ENCODE peak calls at places on chromosome 5, in six cellular contexts. One of them, this sample, is unnamed.

GRCh38 chr5:32595118-32595517 is 9.8 kb downstream of the SUB1 start:
- DNase-seq in cerebellum: no peak
- DNase-seq in mucosa of gallbladder: no peak
- DNase-seq in stimulated activated CD4-positive, alpha-beta T cell treated with anti-CD3 and anti-CD28 coated beads, Interleukin-4, amount 100 ng/mL, for 24 hours: no peak
- DNase-seq in 8988T: no peak
- DNase-seq in CD8-positive, alpha-beta T cell: no peak
- DNase-seq in this sample: no peak

GRCh38 chr5:84191296-84191695 is 193.4 kb downstream of the EDIL3 start:
- DNase-seq in cerebellum: peak
- DNase-seq in mucosa of gallbladder: no peak
- DNase-seq in stimulated activated CD4-positive, alpha-beta T cell treated with anti-CD3 and anti-CD28 coated beads, Interleukin-4, amount 100 ng/mL, for 24 hours: no peak
- DNase-seq in 8988T: no peak
- DNase-seq in CD8-positive, alpha-beta T cell: no peak
- DNase-seq in this sample: no peak

GRCh38 chr5:35938518-35939227 is at the start of gene CAPSL:
- DNase-seq in cerebellum: peak
- DNase-seq in mucosa of gallbladder: peak
- DNase-seq in stimulated activated CD4-positive, alpha-beta T cell treated with anti-CD3 and anti-CD28 coated beads, Interleukin-4, amount 100 ng/mL, for 24 hours: no peak
- DNase-seq in 8988T: no peak
- DNase-seq in CD8-positive, alpha-beta T cell: no peak
- DNase-seq in this sample: peak

GRCh38 chr5:77213601-77214000 is 3.1 kb downstream of the PDE8B start:
- DNase-seq in cerebellum: no peak
- DNase-seq in mucosa of gallbladder: no peak
- DNase-seq in stimulated activated CD4-positive, alpha-beta T cell treated with anti-CD3 and anti-CD28 coated beads, Interleukin-4, amount 100 ng/mL, for 24 hours: no peak
- DNase-seq in 8988T: no peak
- DNase-seq in CD8-positive, alpha-beta T cell: no peak
- DNase-seq in this sample: no peak

GRCh38 chr5:53326420-53327153 is 153.8 kb upstream of the FST start:
- DNase-seq in cerebellum: no peak
- DNase-seq in mucosa of gallbladder: no peak
- DNase-seq in stimulated activated CD4-positive, alpha-beta T cell treated with anti-CD3 and anti-CD28 coated beads, Interleukin-4, amount 100 ng/mL, for 24 hours: no peak
- DNase-seq in 8988T: no peak
- DNase-seq in CD8-positive, alpha-beta T cell: no peak
- DNase-seq in this sample: no peak

GRCh38 chr5:76691470-76692273 is 24.3 kb upstream of the F2R start:
- DNase-seq in cerebellum: no peak
- DNase-seq in mucosa of gallbladder: no peak
- DNase-seq in stimulated activated CD4-positive, alpha-beta T cell treated with anti-CD3 and anti-CD28 coated beads, Interleukin-4, amount 100 ng/mL, for 24 hours: no peak
- DNase-seq in 8988T: no peak
- DNase-seq in CD8-positive, alpha-beta T cell: no peak
- DNase-seq in this sample: no peak

GRCh38 chr5:64229163-64229774 is 63.6 kb downstream of the RNF180 start:
- DNase-seq in cerebellum: peak
- DNase-seq in mucosa of gallbladder: no peak
- DNase-seq in stimulated activated CD4-positive, alpha-beta T cell treated with anti-CD3 and anti-CD28 coated beads, Interleukin-4, amount 100 ng/mL, for 24 hours: no peak
- DNase-seq in 8988T: peak
- DNase-seq in CD8-positive, alpha-beta T cell: no peak
- DNase-seq in this sample: peak

GRCh38 chr5:108935602-108936001 is 187.9 kb downstream of the FER start:
- DNase-seq in cerebellum: no peak
- DNase-seq in mucosa of gallbladder: no peak
- DNase-seq in stimulated activated CD4-positive, alpha-beta T cell treated with anti-CD3 and anti-CD28 coated beads, Interleukin-4, amount 100 ng/mL, for 24 hours: no peak
- DNase-seq in 8988T: no peak
- DNase-seq in CD8-positive, alpha-beta T cell: no peak
- DNase-seq in this sample: no peak

GRCh38 chr5:89421035-89421434 is 538.1 kb upstream of the MEF2C start:
- DNase-seq in cerebellum: no peak
- DNase-seq in mucosa of gallbladder: no peak
- DNase-seq in stimulated activated CD4-positive, alpha-beta T cell treated with anti-CD3 and anti-CD28 coated beads, Interleukin-4, amount 100 ng/mL, for 24 hours: no peak
- DNase-seq in 8988T: no peak
- DNase-seq in CD8-positive, alpha-beta T cell: no peak
- DNase-seq in this sample: peak

GRCh38 chr5:116577064-116577788 is 2.6 kb upstream of the SEMA6A start:
- DNase-seq in cerebellum: peak
- DNase-seq in mucosa of gallbladder: no peak
- DNase-seq in stimulated activated CD4-positive, alpha-beta T cell treated with anti-CD3 and anti-CD28 coated beads, Interleukin-4, amount 100 ng/mL, for 24 hours: no peak
- DNase-seq in 8988T: no peak
- DNase-seq in CD8-positive, alpha-beta T cell: no peak
- DNase-seq in this sample: no peak

GRCh38 chr5:175548899-175549311 is 70.5 kb downstream of the SFXN1 start:
- DNase-seq in cerebellum: no peak
- DNase-seq in mucosa of gallbladder: no peak
- DNase-seq in stimulated activated CD4-positive, alpha-beta T cell treated with anti-CD3 and anti-CD28 coated beads, Interleukin-4, amount 100 ng/mL, for 24 hours: no peak
- DNase-seq in 8988T: no peak
- DNase-seq in CD8-positive, alpha-beta T cell: no peak
- DNase-seq in this sample: no peak

GRCh38 chr5:38591450-38591849 is 35.0 kb upstream of the LIFR start:
- DNase-seq in cerebellum: no peak
- DNase-seq in mucosa of gallbladder: no peak
- DNase-seq in stimulated activated CD4-positive, alpha-beta T cell treated with anti-CD3 and anti-CD28 coated beads, Interleukin-4, amount 100 ng/mL, for 24 hours: no peak
- DNase-seq in 8988T: no peak
- DNase-seq in CD8-positive, alpha-beta T cell: no peak
- DNase-seq in this sample: no peak

GRCh38 chr5:113382736-113383135 is 52.1 kb downstream of the TSSK1B start:
- DNase-seq in cerebellum: no peak
- DNase-seq in mucosa of gallbladder: no peak
- DNase-seq in stimulated activated CD4-positive, alpha-beta T cell treated with anti-CD3 and anti-CD28 coated beads, Interleukin-4, amount 100 ng/mL, for 24 hours: no peak
- DNase-seq in 8988T: no peak
- DNase-seq in CD8-positive, alpha-beta T cell: no peak
- DNase-seq in this sample: no peak

GRCh38 chr5:174729075-174729680 is 4.8 kb downstream of the MSX2 start:
- DNase-seq in cerebellum: no peak
- DNase-seq in mucosa of gallbladder: no peak
- DNase-seq in stimulated activated CD4-positive, alpha-beta T cell treated with anti-CD3 and anti-CD28 coated beads, Interleukin-4, amount 100 ng/mL, for 24 hours: no peak
- DNase-seq in 8988T: no peak
- DNase-seq in CD8-positive, alpha-beta T cell: no peak
- DNase-seq in this sample: no peak

GRCh38 chr5:145834917-145835838 is at the start of gene PRELID2:
- DNase-seq in cerebellum: peak
- DNase-seq in mucosa of gallbladder: peak
- DNase-seq in stimulated activated CD4-positive, alpha-beta T cell treated with anti-CD3 and anti-CD28 coated beads, Interleukin-4, amount 100 ng/mL, for 24 hours: peak
- DNase-seq in 8988T: peak
- DNase-seq in CD8-positive, alpha-beta T cell: peak
- DNase-seq in this sample: peak

GRCh38 chr5:115838885-115839518 is 2.4 kb downstream of the ATG12 start:
- DNase-seq in cerebellum: peak
- DNase-seq in mucosa of gallbladder: no peak
- DNase-seq in stimulated activated CD4-positive, alpha-beta T cell treated with anti-CD3 and anti-CD28 coated beads, Interleukin-4, amount 100 ng/mL, for 24 hours: peak
- DNase-seq in 8988T: no peak
- DNase-seq in CD8-positive, alpha-beta T cell: no peak
- DNase-seq in this sample: peak

GRCh38 chr5:157342822-157343402 is 77.0 kb downstream of the CYFIP2 start:
- DNase-seq in cerebellum: no peak
- DNase-seq in mucosa of gallbladder: peak
- DNase-seq in stimulated activated CD4-positive, alpha-beta T cell treated with anti-CD3 and anti-CD28 coated beads, Interleukin-4, amount 100 ng/mL, for 24 hours: peak
- DNase-seq in 8988T: peak
- DNase-seq in CD8-positive, alpha-beta T cell: peak
- DNase-seq in this sample: peak

GRCh38 chr5:59416441-59416840 is 477.1 kb downstream of the PDE4D start:
- DNase-seq in cerebellum: no peak
- DNase-seq in mucosa of gallbladder: no peak
- DNase-seq in stimulated activated CD4-positive, alpha-beta T cell treated with anti-CD3 and anti-CD28 coated beads, Interleukin-4, amount 100 ng/mL, for 24 hours: no peak
- DNase-seq in 8988T: no peak
- DNase-seq in CD8-positive, alpha-beta T cell: no peak
- DNase-seq in this sample: no peak

GRCh38 chr5:150469718-150470470 is 20.4 kb upstream of the RPS14 start:
- DNase-seq in cerebellum: no peak
- DNase-seq in mucosa of gallbladder: no peak
- DNase-seq in stimulated activated CD4-positive, alpha-beta T cell treated with anti-CD3 and anti-CD28 coated beads, Interleukin-4, amount 100 ng/mL, for 24 hours: no peak
- DNase-seq in 8988T: no peak
- DNase-seq in CD8-positive, alpha-beta T cell: no peak
- DNase-seq in this sample: no peak

GRCh38 chr5:14298126-14298847 is 155.1 kb downstream of the TRIO start:
- DNase-seq in cerebellum: no peak
- DNase-seq in mucosa of gallbladder: no peak
- DNase-seq in stimulated activated CD4-positive, alpha-beta T cell treated with anti-CD3 and anti-CD28 coated beads, Interleukin-4, amount 100 ng/mL, for 24 hours: no peak
- DNase-seq in 8988T: no peak
- DNase-seq in CD8-positive, alpha-beta T cell: no peak
- DNase-seq in this sample: no peak

GRCh38 chr5:160199410-160199911 is 29.8 kb upstream of the FABP6 start:
- DNase-seq in cerebellum: peak
- DNase-seq in mucosa of gallbladder: peak
- DNase-seq in stimulated activated CD4-positive, alpha-beta T cell treated with anti-CD3 and anti-CD28 coated beads, Interleukin-4, amount 100 ng/mL, for 24 hours: peak
- DNase-seq in 8988T: peak
- DNase-seq in CD8-positive, alpha-beta T cell: peak
- DNase-seq in this sample: peak

GRCh38 chr5:160959804-160960203 is 107.8 kb upstream of the ATP10B start:
- DNase-seq in cerebellum: no peak
- DNase-seq in mucosa of gallbladder: peak
- DNase-seq in stimulated activated CD4-positive, alpha-beta T cell treated with anti-CD3 and anti-CD28 coated beads, Interleukin-4, amount 100 ng/mL, for 24 hours: no peak
- DNase-seq in 8988T: no peak
- DNase-seq in CD8-positive, alpha-beta T cell: no peak
- DNase-seq in this sample: peak

GRCh38 chr5:90793183-90793582 is 234.6 kb downstream of the ADGRV1 start:
- DNase-seq in cerebellum: no peak
- DNase-seq in mucosa of gallbladder: no peak
- DNase-seq in stimulated activated CD4-positive, alpha-beta T cell treated with anti-CD3 and anti-CD28 coated beads, Interleukin-4, amount 100 ng/mL, for 24 hours: no peak
- DNase-seq in 8988T: no peak
- DNase-seq in CD8-positive, alpha-beta T cell: no peak
- DNase-seq in this sample: no peak

GRCh38 chr5:88829053-88829452 is 53.9 kb downstream of the MEF2C start:
- DNase-seq in cerebellum: no peak
- DNase-seq in mucosa of gallbladder: no peak
- DNase-seq in stimulated activated CD4-positive, alpha-beta T cell treated with anti-CD3 and anti-CD28 coated beads, Interleukin-4, amount 100 ng/mL, for 24 hours: no peak
- DNase-seq in 8988T: no peak
- DNase-seq in CD8-positive, alpha-beta T cell: no peak
- DNase-seq in this sample: no peak

GRCh38 chr5:169223595-169223953 is 77.4 kb downstream of the SLIT3 start:
- DNase-seq in cerebellum: peak
- DNase-seq in mucosa of gallbladder: no peak
- DNase-seq in stimulated activated CD4-positive, alpha-beta T cell treated with anti-CD3 and anti-CD28 coated beads, Interleukin-4, amount 100 ng/mL, for 24 hours: no peak
- DNase-seq in 8988T: no peak
- DNase-seq in CD8-positive, alpha-beta T cell: no peak
- DNase-seq in this sample: no peak

GRCh38 chr5:153619706-153620105 is 129.2 kb downstream of the GRIA1 start:
- DNase-seq in cerebellum: no peak
- DNase-seq in mucosa of gallbladder: no peak
- DNase-seq in stimulated activated CD4-positive, alpha-beta T cell treated with anti-CD3 and anti-CD28 coated beads, Interleukin-4, amount 100 ng/mL, for 24 hours: no peak
- DNase-seq in 8988T: no peak
- DNase-seq in CD8-positive, alpha-beta T cell: no peak
- DNase-seq in this sample: no peak

GRCh38 chr5:90873033-90873517 is 314.5 kb downstream of the ADGRV1 start:
- DNase-seq in cerebellum: no peak
- DNase-seq in mucosa of gallbladder: no peak
- DNase-seq in stimulated activated CD4-positive, alpha-beta T cell treated with anti-CD3 and anti-CD28 coated beads, Interleukin-4, amount 100 ng/mL, for 24 hours: peak
- DNase-seq in 8988T: no peak
- DNase-seq in CD8-positive, alpha-beta T cell: no peak
- DNase-seq in this sample: no peak

GRCh38 chr5:67431191-67431590 is 234.6 kb upstream of the CD180 start:
- DNase-seq in cerebellum: no peak
- DNase-seq in mucosa of gallbladder: no peak
- DNase-seq in stimulated activated CD4-positive, alpha-beta T cell treated with anti-CD3 and anti-CD28 coated beads, Interleukin-4, amount 100 ng/mL, for 24 hours: no peak
- DNase-seq in 8988T: no peak
- DNase-seq in CD8-positive, alpha-beta T cell: no peak
- DNase-seq in this sample: no peak

GRCh38 chr5:135085936-135086235 is 51.9 kb upstream of the PITX1 start:
- DNase-seq in cerebellum: no peak
- DNase-seq in mucosa of gallbladder: no peak
- DNase-seq in stimulated activated CD4-positive, alpha-beta T cell treated with anti-CD3 and anti-CD28 coated beads, Interleukin-4, amount 100 ng/mL, for 24 hours: no peak
- DNase-seq in 8988T: no peak
- DNase-seq in CD8-positive, alpha-beta T cell: no peak
- DNase-seq in this sample: no peak

GRCh38 chr5:146633273-146633672 is 117.3 kb upstream of the GPR151 start:
- DNase-seq in cerebellum: no peak
- DNase-seq in mucosa of gallbladder: peak
- DNase-seq in stimulated activated CD4-positive, alpha-beta T cell treated with anti-CD3 and anti-CD28 coated beads, Interleukin-4, amount 100 ng/mL, for 24 hours: no peak
- DNase-seq in 8988T: no peak
- DNase-seq in CD8-positive, alpha-beta T cell: no peak
- DNase-seq in this sample: no peak

GRCh38 chr5:171661146-171661545 is 124.5 kb upstream of the SMIM23 start:
- DNase-seq in cerebellum: no peak
- DNase-seq in mucosa of gallbladder: no peak
- DNase-seq in stimulated activated CD4-positive, alpha-beta T cell treated with anti-CD3 and anti-CD28 coated beads, Interleukin-4, amount 100 ng/mL, for 24 hours: no peak
- DNase-seq in 8988T: no peak
- DNase-seq in CD8-positive, alpha-beta T cell: no peak
- DNase-seq in this sample: no peak

GRCh38 chr5:171622010-171622409 is 163.6 kb upstream of the SMIM23 start:
- DNase-seq in cerebellum: peak
- DNase-seq in mucosa of gallbladder: no peak
- DNase-seq in stimulated activated CD4-positive, alpha-beta T cell treated with anti-CD3 and anti-CD28 coated beads, Interleukin-4, amount 100 ng/mL, for 24 hours: no peak
- DNase-seq in 8988T: no peak
- DNase-seq in CD8-positive, alpha-beta T cell: no peak
- DNase-seq in this sample: no peak

GRCh38 chr5:68898961-68899471 is 194.8 kb upstream of the SLC30A5 start:
- DNase-seq in cerebellum: no peak
- DNase-seq in mucosa of gallbladder: no peak
- DNase-seq in stimulated activated CD4-positive, alpha-beta T cell treated with anti-CD3 and anti-CD28 coated beads, Interleukin-4, amount 100 ng/mL, for 24 hours: no peak
- DNase-seq in 8988T: no peak
- DNase-seq in CD8-positive, alpha-beta T cell: no peak
- DNase-seq in this sample: no peak

This sample was measured in small intestine.